ENCODE peak calls at places on chromosomes 5 and 9, in six cellular contexts. J is stimulated activated CD8-positive, alpha-beta memory T cell treated with anti-CD3 and anti-CD28 coated beads, Interleukin-4, amount 100 ng/mL, for 1 hour; X is left kidney; L is activated naive CD4-positive, alpha-beta T cell treated with anti-CD3 and anti-CD28 coated beads, Interleukin-2, amount 50 U/mL, for 72 hours; O is activated effector memory CD4-positive, alpha-beta T cell treated with Interleukin-2 at 50 U/mL for 16 hours; T is T1000. K is an unnamed sample.

GRCh38 chr9:97366889-97367288 is 45.0 kb upstream of the TDRD7 start:
- DNase-seq in J (no peak), X (no peak), L (no peak), O (no peak), T (no peak), K (no peak)

GRCh38 chr5:91224459-91224858 is 158.7 kb downstream of the ARRDC3 start:
- DNase-seq in J (no peak), X (no peak), L (no peak), O (no peak), T (no peak), K (no peak)

GRCh38 chr9:91207481-91207888 is 154.2 kb downstream of the AUH start:
- DNase-seq in J (no peak), X (no peak), L (no peak), O (no peak), T (no peak), K (no peak)

GRCh38 chr5:446864-447263 is 3.9 kb downstream of the EXOC3 start:
- DNase-seq in J (no peak), X (peak), L (no peak), O (no peak), T (no peak), K (peak)

GRCh38 chr9:107638922-107639321 is 149.4 kb upstream of the KLF4 start:
- DNase-seq in J (no peak), X (peak), L (no peak), O (no peak), T (no peak), K (peak)

GRCh38 chr5:142011572-142012185 is 1.1 kb downstream of the GNPDA1 start:
- DNase-seq in J (no peak), X (no peak), L (no peak), O (no peak), T (no peak), K (no peak)

GRCh38 chr5:145598184-145598583 is 237.0 kb downstream of the PRELID2 start:
- DNase-seq in J (no peak), X (no peak), L (no peak), O (no peak), T (no peak), K (no peak)

GRCh38 chr9:33311953-33312352 is 21.6 kb downstream of the NFX1 start:
- DNase-seq in J (no peak), X (no peak), L (no peak), O (no peak), T (no peak), K (no peak)

GRCh38 chr5:7886849-7887460 is 18.0 kb downstream of the MTRR start:
- DNase-seq in J (no peak), X (peak), L (no peak), O (no peak), T (no peak), K (no peak)

GRCh38 chr5:39266442-39266841 is 47.1 kb upstream of the FYB1 start:
- DNase-seq in J (no peak), X (no peak), L (no peak), O (no peak), T (no peak), K (no peak)

GRCh38 chr5:148887123-148887881 is 60.9 kb downstream of the ADRB2 start:
- DNase-seq in J (no peak), X (no peak), L (no peak), O (no peak), T (no peak), K (no peak)

GRCh38 chr9:137136261-137136925 is 2.6 kb upstream of the GRIN1 start:
- DNase-seq in J (no peak), X (no peak), L (no peak), O (no peak), T (no peak), K (no peak)

GRCh38 chr5:59039296-59040006 is 456.6 kb downstream of the RAB3C start:
- DNase-seq in J (peak), X (peak), L (peak), O (peak), T (peak), K (no peak)

GRCh38 chr5:158080112-158080511 is 221.2 kb upstream of the CLINT1 start:
- DNase-seq in J (no peak), X (no peak), L (no peak), O (no peak), T (no peak), K (no peak)

GRCh38 chr9:81871695-81872094 is 56.5 kb upstream of the SPATA31D4 start:
- DNase-seq in J (no peak), X (no peak), L (no peak), O (no peak), T (no peak), K (no peak)

GRCh38 chr5:109045710-109046109 is 298.0 kb downstream of the FER start:
- DNase-seq in J (no peak), X (no peak), L (no peak), O (no peak), T (no peak), K (no peak)

GRCh38 chr5:3010953-3011763 is 259.7 kb upstream of the IRX2 start:
- DNase-seq in J (no peak), X (no peak), L (no peak), O (no peak), T (no peak), K (no peak)

GRCh38 chr9:35042081-35042604 is 30.3 kb downstream of the VCP start:
- DNase-seq in J (no peak), X (no peak), L (no peak), O (no peak), T (no peak), K (no peak)

GRCh38 chr9:101527066-101527465 is 6.6 kb upstream of the RNF20 start:
- DNase-seq in J (no peak), X (no peak), L (no peak), O (no peak), T (no peak), K (no peak)

GRCh38 chr9:12817702-12818101 is 42.9 kb downstream of the LURAP1L start:
- DNase-seq in J (no peak), X (peak), L (no peak), O (no peak), T (no peak), K (no peak)

GRCh38 chr5:54621048-54621447 is 103.5 kb downstream of the SNX18 start:
- DNase-seq in J (no peak), X (no peak), L (no peak), O (no peak), T (no peak), K (no peak)

K was measured in NCI-H1417 treated with DMSO at 0.1 percent for 48 hours.